ENCODE peak calls at places on chromosomes 11 and 22, in seven cellular contexts. D is stimulated activated CD4-positive, alpha-beta T cell treated with anti-CD3 and anti-CD28 coated beads, Interleukin-15, amount 100 ng/mL, for 24 hours; B is DMS53; J is heart left ventricle; F is NCI-H446 treated with DMSO at 0.1 percent for 48 hours; K is AG04449; Y is mammary epithelial cell. T is an unnamed sample.

GRCh38 chr11:80424012-80424695 is 983.3 kb upstream of the TENM4 start:
- DNase-seq in D (no peak), B (no peak), J (no peak), F (no peak), K (no peak), Y (no peak), T (no peak)

GRCh38 chr11:44909557-44909956 is 41.1 kb downstream of the TP53I11 start:
- DNase-seq in D (no peak), B (no peak), J (no peak), F (no peak), K (no peak), Y (no peak), T (no peak)

GRCh38 chr11:8927233-8927632 is 5.5 kb downstream of the C11orf16 start:
- DNase-seq in D (no peak), B (no peak), J (no peak), F (no peak), K (no peak), Y (no peak), T (no peak)

GRCh38 chr22:46115755-46116490 is 34.4 kb upstream of the PPARA start:
- DNase-seq in D (no peak), B (no peak), J (no peak), F (no peak), K (no peak), Y (no peak), T (no peak)

GRCh38 chr11:85776951-85777602 is 33.9 kb downstream of the SYTL2 start:
- DNase-seq in D (no peak), B (no peak), J (no peak), F (no peak), K (no peak), Y (peak), T (no peak)

GRCh38 chr22:22772396-22772795 is 115.2 kb upstream of the IGLL5 start:
- DNase-seq in D (no peak), B (no peak), J (no peak), F (no peak), K (no peak), Y (no peak), T (no peak)

GRCh38 chr11:12215192-12215591 is 104.8 kb downstream of the MICAL2 start:
- DNase-seq in D (no peak), B (peak), J (no peak), F (no peak), K (no peak), Y (no peak), T (no peak)

GRCh38 chr11:1072821-1073231 is 1.8 kb upstream of the MUC2 start:
- DNase-seq in D (no peak), B (no peak), J (no peak), F (no peak), K (no peak), Y (no peak), T (no peak)

GRCh38 chr11:94885133-94885532 is 88.2 kb downstream of the CWC15 start:
- DNase-seq in D (no peak), B (peak), J (no peak), F (peak), K (no peak), Y (peak), T (peak)

GRCh38 chr11:7665473-7666291 is 7.6 kb downstream of the CYB5R2 start:
- DNase-seq in D (peak), B (peak), J (peak), F (peak), K (no peak), Y (peak), T (peak)

GRCh38 chr11:45252134-45252856 is 33.8 kb downstream of the SYT13 start:
- DNase-seq in D (peak), B (peak), J (peak), F (no peak), K (no peak), Y (no peak), T (peak)

GRCh38 chr11:65159005-65159404 is 11.0 kb upstream of the SPDYC start:
- DNase-seq in D (no peak), B (no peak), J (no peak), F (no peak), K (no peak), Y (no peak), T (no peak)

GRCh38 chr22:28410050-28410816 is 269.4 kb downstream of the TTC28 start:
- DNase-seq in D (no peak), B (no peak), J (no peak), F (peak), K (no peak), Y (no peak), T (peak)